ENCODE peak calls at places on chromosome 4, in five cellular contexts. One of them, this sample, is unnamed.

GRCh38 chr4:123159479-123159878 is 237.1 kb upstream of the NUDT6 start:
- DNase-seq in NT2/D1: no peak
- DNase-seq in NCI-H1694: no peak
- DNase-seq in activated naive CD8-positive, alpha-beta T cell treated with anti-CD3 and anti-CD28 coated beads, Interleukin-2, amount 50 U/mL, for 24 hours: no peak
- DNase-seq in activated CD4-positive, alpha-beta T cell treated with anti-CD3 and anti-CD28 coated beads, Interleukin-2, amount 10 ng/mL, durations not matched to agents 7 days and 5 days: no peak
- DNase-seq in this sample: no peak

GRCh38 chr4:101944649-101945048 is 154.1 kb downstream of the BANK1 start:
- DNase-seq in activated CD4-positive, alpha-beta T cell treated with anti-CD3 and anti-CD28 coated beads, Interleukin-2, amount 10 ng/mL, durations not matched to agents 7 days and 5 days: no peak
- DNase-seq in NCI-H1694: no peak
- DNase-seq in NT2/D1: peak; percentile 16
- DNase-seq in activated naive CD8-positive, alpha-beta T cell treated with anti-CD3 and anti-CD28 coated beads, Interleukin-2, amount 50 U/mL, for 24 hours: no peak
- DNase-seq in this sample: no peak

GRCh38 chr4:159483110-159483509 is 380.2 kb downstream of the RAPGEF2 start:
- DNase-seq in activated CD4-positive, alpha-beta T cell treated with anti-CD3 and anti-CD28 coated beads, Interleukin-2, amount 10 ng/mL, durations not matched to agents 7 days and 5 days: no peak
- DNase-seq in NCI-H1694: no peak
- DNase-seq in activated naive CD8-positive, alpha-beta T cell treated with anti-CD3 and anti-CD28 coated beads, Interleukin-2, amount 50 U/mL, for 24 hours: no peak
- DNase-seq in NT2/D1: no peak
- DNase-seq in this sample: no peak

GRCh38 chr4:169051331-169051730 is 41.3 kb upstream of the CBR4 start:
- DNase-seq in activated naive CD8-positive, alpha-beta T cell treated with anti-CD3 and anti-CD28 coated beads, Interleukin-2, amount 50 U/mL, for 24 hours: no peak
- DNase-seq in NT2/D1: no peak
- DNase-seq in NCI-H1694: no peak
- DNase-seq in activated CD4-positive, alpha-beta T cell treated with anti-CD3 and anti-CD28 coated beads, Interleukin-2, amount 10 ng/mL, durations not matched to agents 7 days and 5 days: no peak
- DNase-seq in this sample: no peak

GRCh38 chr4:185801471-185801870 is 10.5 kb downstream of the SORBS2 start:
- DNase-seq in activated CD4-positive, alpha-beta T cell treated with anti-CD3 and anti-CD28 coated beads, Interleukin-2, amount 10 ng/mL, durations not matched to agents 7 days and 5 days: no peak
- DNase-seq in activated naive CD8-positive, alpha-beta T cell treated with anti-CD3 and anti-CD28 coated beads, Interleukin-2, amount 50 U/mL, for 24 hours: no peak
- DNase-seq in NT2/D1: no peak
- DNase-seq in NCI-H1694: no peak
- DNase-seq in this sample: no peak

GRCh38 chr4:81519856-81520255 is 48.1 kb upstream of the RASGEF1B start:
- DNase-seq in activated naive CD8-positive, alpha-beta T cell treated with anti-CD3 and anti-CD28 coated beads, Interleukin-2, amount 50 U/mL, for 24 hours: no peak
- DNase-seq in activated CD4-positive, alpha-beta T cell treated with anti-CD3 and anti-CD28 coated beads, Interleukin-2, amount 10 ng/mL, durations not matched to agents 7 days and 5 days: no peak
- DNase-seq in NCI-H1694: no peak
- DNase-seq in NT2/D1: no peak
- DNase-seq in this sample: no peak

GRCh38 chr4:129342820-129343219 is 246.9 kb downstream of the C4orf33 start:
- DNase-seq in NCI-H1694: no peak
- DNase-seq in activated naive CD8-positive, alpha-beta T cell treated with anti-CD3 and anti-CD28 coated beads, Interleukin-2, amount 50 U/mL, for 24 hours: no peak
- DNase-seq in activated CD4-positive, alpha-beta T cell treated with anti-CD3 and anti-CD28 coated beads, Interleukin-2, amount 10 ng/mL, durations not matched to agents 7 days and 5 days: no peak
- DNase-seq in NT2/D1: no peak
- DNase-seq in this sample: peak; percentile 60

GRCh38 chr4:143356493-143356892 is 19.8 kb downstream of the GAB1 start:
- DNase-seq in NCI-H1694: no peak
- DNase-seq in activated CD4-positive, alpha-beta T cell treated with anti-CD3 and anti-CD28 coated beads, Interleukin-2, amount 10 ng/mL, durations not matched to agents 7 days and 5 days: no peak
- DNase-seq in activated naive CD8-positive, alpha-beta T cell treated with anti-CD3 and anti-CD28 coated beads, Interleukin-2, amount 50 U/mL, for 24 hours: no peak
- DNase-seq in NT2/D1: no peak
- DNase-seq in this sample: peak; percentile 49

GRCh38 chr4:38982356-38983095 is 49.7 kb downstream of the TMEM156 start:
- DNase-seq in activated CD4-positive, alpha-beta T cell treated with anti-CD3 and anti-CD28 coated beads, Interleukin-2, amount 10 ng/mL, durations not matched to agents 7 days and 5 days: no peak
- DNase-seq in NT2/D1: no peak
- DNase-seq in NCI-H1694: no peak
- DNase-seq in activated naive CD8-positive, alpha-beta T cell treated with anti-CD3 and anti-CD28 coated beads, Interleukin-2, amount 50 U/mL, for 24 hours: no peak
- DNase-seq in this sample: no peak

GRCh38 chr4:89836897-89837384 is at the start of gene SNCA:
- DNase-seq in NCI-H1694: peak; percentile 67
- DNase-seq in activated naive CD8-positive, alpha-beta T cell treated with anti-CD3 and anti-CD28 coated beads, Interleukin-2, amount 50 U/mL, for 24 hours: peak; percentile 43
- DNase-seq in NT2/D1: peak; percentile 38
- DNase-seq in activated CD4-positive, alpha-beta T cell treated with anti-CD3 and anti-CD28 coated beads, Interleukin-2, amount 10 ng/mL, durations not matched to agents 7 days and 5 days: peak; percentile 46
- DNase-seq in this sample: peak; percentile 60

GRCh38 chr4:37628977-37629609 is 57.1 kb downstream of the RELL1 start:
- DNase-seq in NT2/D1: no peak
- DNase-seq in NCI-H1694: no peak
- DNase-seq in activated naive CD8-positive, alpha-beta T cell treated with anti-CD3 and anti-CD28 coated beads, Interleukin-2, amount 50 U/mL, for 24 hours: no peak
- DNase-seq in activated CD4-positive, alpha-beta T cell treated with anti-CD3 and anti-CD28 coated beads, Interleukin-2, amount 10 ng/mL, durations not matched to agents 7 days and 5 days: no peak
- DNase-seq in this sample: no peak

GRCh38 chr4:16897991-16898827 is at the start of gene LDB2:
- DNase-seq in NCI-H1694: no peak
- DNase-seq in NT2/D1: no peak
- DNase-seq in activated naive CD8-positive, alpha-beta T cell treated with anti-CD3 and anti-CD28 coated beads, Interleukin-2, amount 50 U/mL, for 24 hours: no peak
- DNase-seq in activated CD4-positive, alpha-beta T cell treated with anti-CD3 and anti-CD28 coated beads, Interleukin-2, amount 10 ng/mL, durations not matched to agents 7 days and 5 days: no peak
- DNase-seq in this sample: peak; percentile 94

GRCh38 chr4:125833-126232 is 1.5 kb downstream of the ZNF718 start:
- DNase-seq in NT2/D1: no peak
- DNase-seq in activated CD4-positive, alpha-beta T cell treated with anti-CD3 and anti-CD28 coated beads, Interleukin-2, amount 10 ng/mL, durations not matched to agents 7 days and 5 days: no peak
- DNase-seq in activated naive CD8-positive, alpha-beta T cell treated with anti-CD3 and anti-CD28 coated beads, Interleukin-2, amount 50 U/mL, for 24 hours: no peak
- DNase-seq in NCI-H1694: no peak
- DNase-seq in this sample: peak; percentile 30